ENCODE peak calls at places on chromosomes 4 and X, in five cellular contexts. W, B, T, J and E are unnamed samples.
A peak's percentile ranks its signal among the peaks of the same experiment; 100 is the strongest.

GRCh38 chrX:136030357-136031225 is 45.4 kb downstream of the SLC9A6 start:
- DNase-seq in B (no peak), J (no peak), W (no peak), T (no peak), E (no peak)

GRCh38 chr4:65416875-65417274 is 253.4 kb downstream of the EPHA5 start:
- DNase-seq in T (no peak), W (peak; percentile 53), B (no peak), J (peak; percentile 51), E (no peak)

GRCh38 chr4:53633608-53634007 is 42.3 kb upstream of the LNX1 start:
- DNase-seq in B (no peak), J (no peak), T (no peak), W (no peak), E (no peak)

GRCh38 chr4:123007679-123008078 is 85.3 kb upstream of the NUDT6 start:
- DNase-seq in B (no peak), J (no peak), W (no peak), T (no peak), E (no peak)

GRCh38 chr4:80709082-80709869 is 321.2 kb upstream of the BMP3 start:
- DNase-seq in J (no peak), T (peak; percentile 33), B (no peak), W (no peak), E (no peak)

GRCh38 chr4:13322681-13323101 is 161.4 kb downstream of the RAB28 start:
- DNase-seq in J (no peak), W (no peak), T (no peak), B (no peak), E (no peak)

GRCh38 chr4:124432500-124432899 is 280.0 kb downstream of the ANKRD50 start:
- DNase-seq in T (no peak), J (no peak), W (no peak), B (no peak), E (no peak)

GRCh38 chr4:11904117-11904535 is 475.4 kb upstream of the HS3ST1 start:
- DNase-seq in T (no peak), J (no peak), B (no peak), W (peak; percentile 45), E (no peak)

GRCh38 chrX:18875256-18875878 is 108.5 kb downstream of the PHKA2 start:
- DNase-seq in B (no peak), W (no peak), J (no peak), T (no peak), E (no peak)

GRCh38 chrX:115260330-115260729 is 26.4 kb upstream of the LRCH2 start:
- DNase-seq in W (no peak), B (no peak), J (no peak), T (no peak), E (no peak)

GRCh38 chrX:24357101-24357500 is 3.3 kb upstream of the SUPT20HL1 start:
- DNase-seq in T (no peak), W (no peak), B (no peak), J (no peak), E (no peak)

GRCh38 chrX:68098431-68098830 is 334.9 kb downstream of the OPHN1 start:
- DNase-seq in J (no peak), T (no peak), B (no peak), W (no peak), E (no peak)

GRCh38 chr4:31984872-31985271 is 1264.7 kb downstream of the PCDH7 start:
- DNase-seq in W (no peak), J (no peak), B (no peak), T (no peak), E (no peak)

GRCh38 chrX:100098660-100099375 is 311.3 kb downstream of the PCDH19 start:
- DNase-seq in J (no peak), B (no peak), T (no peak), W (no peak), E (no peak)

GRCh38 chr4:1207157-1207470 is 34.7 kb upstream of the SPON2 start:
- DNase-seq in J (no peak), W (no peak), B (no peak), T (no peak), E (no peak)

GRCh38 chr4:1208266-1208961 is 36.0 kb upstream of the SPON2 start:
- DNase-seq in J (peak; percentile 52), B (no peak), W (peak; percentile 52), T (peak; percentile 33), E (no peak)

GRCh38 chr4:1206299-1207156 is 34.1 kb upstream of the SPON2 start:
- DNase-seq in T (no peak), J (peak; percentile 48), W (peak; percentile 48), B (no peak), E (no peak)

GRCh38 chr4:1208970-1209704 is 36.8 kb upstream of the SPON2 start:
- DNase-seq in J (peak; percentile 52), T (no peak), B (no peak), W (peak; percentile 43), E (no peak)

DNA sequence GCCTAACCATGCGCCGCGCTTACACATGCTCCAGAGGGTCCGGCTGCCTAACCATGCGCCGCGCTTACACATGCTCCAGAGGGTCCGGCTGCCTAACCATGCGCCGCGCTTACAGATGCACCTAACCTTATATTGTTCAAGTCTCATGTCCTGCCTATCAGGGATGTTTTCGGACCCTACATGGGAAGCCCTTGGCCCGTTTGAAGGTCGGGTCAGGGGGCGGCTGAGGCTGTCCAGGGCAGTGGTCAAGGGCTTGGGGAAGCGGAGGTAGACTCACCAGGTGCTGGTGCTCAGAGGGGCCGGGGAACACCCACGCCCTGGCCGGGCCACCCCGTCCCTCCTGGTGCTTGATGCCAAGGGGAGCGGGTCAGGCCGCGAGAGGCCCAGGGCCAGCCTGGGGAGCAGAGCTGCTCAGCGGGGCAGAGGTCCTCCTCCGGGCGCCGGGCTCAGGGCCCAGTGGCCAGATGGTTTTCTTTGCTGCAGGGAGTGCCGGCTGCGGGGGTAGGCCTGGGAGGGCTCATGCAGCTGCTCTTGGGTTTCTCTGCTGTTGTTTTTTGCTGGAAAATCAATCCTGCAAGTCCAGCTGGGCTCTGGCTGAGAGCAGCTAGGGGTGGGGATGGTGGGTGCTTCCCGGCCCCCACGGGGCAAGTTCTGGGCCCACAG is 35.4 kb upstream of the SPON2 start:
- DNase-seq in T (no peak), B (no peak), W (peak; percentile 61), J (peak; percentile 59), E (no peak)
- H3K4me1 ChIP-seq in T (peaks cover 16% of the 10 kb centered on the region), B (peaks cover 23% of the 10 kb centered on the region), W (no peaks in the 10 kb centered on the region), J (peaks cover 77% of the 10 kb centered on the region), E (peaks cover 9% of the 10 kb centered on the region)

GRCh38 chrX:40755291-40756249 is 20.2 kb upstream of the MED14 start:
- DNase-seq in B (no peak), T (no peak), J (no peak), W (no peak), E (no peak)
- H3K27ac ChIP-seq in B (no peak overlapping the region), T (no peak overlapping the region), J (no peak overlapping the region), W (no peak overlapping the region), E (no peak overlapping the region)

GRCh38 chrX:2490634-2491033 is 10.1 kb downstream of the DHRSX start:
- DNase-seq in T (no peak), J (no peak), B (no peak), W (no peak), E (no peak)

GRCh38 chrX:2489446-2490445 is 11.0 kb downstream of the DHRSX start:
- DNase-seq in T (no peak), J (peak; percentile 41), B (no peak), W (no peak), E (no peak)

GRCh38 chrX:2495595-2495994 is 5.2 kb downstream of the DHRSX start:
- DNase-seq in J (no peak), B (no peak), T (no peak), W (no peak), E (no peak)

GRCh38 chrX:2488621-2489285 is 12.0 kb downstream of the DHRSX start:
- DNase-seq in T (no peak), J (peak; percentile 39), W (no peak), B (no peak), E (no peak)

DNA sequence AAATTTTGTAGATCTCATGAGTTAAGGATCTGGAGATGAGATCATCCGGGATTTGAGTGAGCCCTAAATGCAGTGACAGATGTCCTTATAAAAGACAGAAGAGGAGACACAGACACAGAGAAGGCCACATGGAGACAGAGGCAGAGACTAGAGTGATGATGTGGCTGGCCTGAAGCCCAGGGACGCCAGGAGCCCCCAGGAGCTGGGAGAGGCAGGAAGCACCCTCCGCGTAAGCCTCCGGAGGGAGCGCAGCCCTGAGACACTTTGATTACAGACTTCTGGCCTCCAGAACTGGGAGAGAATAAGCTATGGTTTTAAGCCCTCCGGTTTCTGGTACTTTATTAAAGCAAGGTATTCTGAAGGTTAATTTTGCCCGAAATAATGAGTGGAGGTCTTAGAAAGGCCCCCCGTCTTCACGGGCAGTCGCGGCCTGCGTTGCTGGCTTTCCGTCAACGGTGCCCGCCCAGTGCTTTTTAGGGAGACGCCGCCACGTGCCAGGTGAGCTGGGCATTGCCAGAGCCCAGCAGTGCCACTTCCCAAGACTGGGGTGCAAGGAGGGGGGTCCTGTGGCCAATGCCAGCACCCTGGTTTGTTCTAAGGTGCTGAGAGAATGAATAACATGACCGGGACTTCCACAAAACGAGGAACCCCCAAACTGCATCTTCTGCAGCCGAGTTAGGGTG is 8.1 kb downstream of the DHRSX start:
- DNase-seq in W (no peak), B (no peak), J (no peak), T (no peak), E (no peak)
- H3K36me3 ChIP-seq in W (peaks cover 16% of the 10 kb centered on the region), B (peaks cover 5% of the 10 kb centered on the region), J (peaks cover 39% of the 10 kb centered on the region), T (peaks cover 40% of the 10 kb centered on the region), E (peaks cover 27% of the 10 kb centered on the region)

GRCh38 chr4:89645512-89645911 is 191.4 kb downstream of the SNCA start:
- DNase-seq in J (no peak), W (no peak), T (no peak), B (no peak), E (no peak)
- H3K4me1 ChIP-seq in J (no peaks in the 10 kb centered on the region), W (no peaks in the 10 kb centered on the region), T (no peaks in the 10 kb centered on the region), B (no peaks in the 10 kb centered on the region), E (no peaks in the 10 kb centered on the region)